ENCODE peak calls at places on chromosomes 4 and X, in four cellular contexts. I is mesenchymal stem cell, B is NCI-H1417, K is HFF-Myc. A is an unnamed sample.
A peak's percentile ranks its signal among the peaks of the same experiment; 100 is the strongest.

GRCh38 chr4:141977433-141977832 is 341.1 kb downstream of the IL15 start:
- DNase-seq in I (no peak), B (no peak), K (no peak), A (no peak)

GRCh38 chr4:10762541-10762940 is 78.0 kb upstream of the CLNK start:
- DNase-seq in I (peak; percentile 85), B (peak; percentile 8), K (peak; percentile 56), A (no peak)

GRCh38 chr4:154314248-154314647 is 177.4 kb downstream of the DCHS2 start:
- DNase-seq in I (peak; percentile 48), B (no peak), K (no peak), A (no peak)

GRCh38 chr4:7239101-7239820 is 46.9 kb downstream of the SORCS2 start:
- DNase-seq in I (no peak), B (no peak), K (no peak), A (no peak)

GRCh38 chr4:78551420-78552351 is at the start of gene ANXA3:
- DNase-seq in I (peak; percentile 24), B (peak; percentile 62), K (no peak), A (no peak)

GRCh38 chrX:84240848-84241565 is 53.0 kb upstream of the RPS6KA6 start:
- DNase-seq in I (no peak), B (no peak), K (no peak), A (no peak)

GRCh38 chr4:19266566-19266965 is 985.1 kb upstream of the SLIT2 start:
- DNase-seq in I (peak; percentile 8), B (no peak), K (no peak), A (no peak)

GRCh38 chr4:182354867-182355266 is 111.7 kb downstream of the TENM3 start:
- DNase-seq in I (no peak), B (no peak), K (no peak), A (no peak)

GRCh38 chrX:16719334-16720084 is at the start of gene SYAP1:
- DNase-seq in I (peak; percentile 97), B (peak; percentile 100), K (peak; percentile 91), A (peak; percentile 65)

GRCh38 chr4:118712872-118713271 is 27.7 kb downstream of the METTL14 start:
- DNase-seq in I (peak; percentile 14), B (no peak), K (no peak), A (no peak)

GRCh38 chrX:1679238-1679637 is 64.4 kb downstream of the ASMT start:
- DNase-seq in I (no peak), B (no peak), K (no peak), A (no peak)

GRCh38 chr4:2290488-2290887 is 28.6 kb upstream of the MXD4 start:
- DNase-seq in I (no peak), B (peak; percentile 19), K (no peak), A (no peak)

GRCh38 chr4:65050786-65051185 is 619.5 kb downstream of the EPHA5 start:
- DNase-seq in I (no peak), B (no peak), K (no peak), A (no peak)

GRCh38 chr4:133920236-133920635 is 281.4 kb downstream of the PABPC4L start:
- DNase-seq in I (no peak), B (no peak), K (no peak), A (no peak)

GRCh38 chr4:90061881-90062280 is 65.3 kb upstream of the CCSER1 start:
- DNase-seq in I (no peak), B (no peak), K (no peak), A (no peak)

GRCh38 chr4:165192500-165192898 is 14.9 kb upstream of the KLHL2 start:
- DNase-seq in I (no peak), B (no peak), K (no peak), A (no peak)

GRCh38 chr4:92129408-92129994 is 174.3 kb upstream of the GRID2 start:
- DNase-seq in I (no peak), B (no peak), K (no peak), A (no peak)

GRCh38 chrX:44459501-44459900 is 83.2 kb downstream of the FUNDC1 start:
- DNase-seq in I (no peak), B (no peak), K (no peak), A (no peak)

GRCh38 chr4:5979981-5980380 is 38.2 kb downstream of the C4orf50 start:
- DNase-seq in I (no peak), B (peak; percentile 81), K (no peak), A (no peak)

GRCh38 chr4:150173854-150174398 is 95.7 kb downstream of the DCLK2 start:
- DNase-seq in I (no peak), B (no peak), K (no peak), A (no peak)

GRCh38 chrX:19912-20571 is 261.1 kb upstream of the PLCXD1 start:
- DNase-seq in I (peak; percentile 3), B (no peak), K (no peak), A (no peak)

GRCh38 chr4:8503801-8504200 is 63.2 kb downstream of the TRMT44 start:
- DNase-seq in I (no peak), B (peak; percentile 23), K (no peak), A (no peak)

GRCh38 chr4:46676364-46676763 is 232.7 kb downstream of the COX7B2 start:
- DNase-seq in I (no peak), B (no peak), K (no peak), A (no peak)

GRCh38 chrX:84737471-84737871 is 235.2 kb upstream of the HDX start:
- DNase-seq in I (no peak), B (no peak), K (no peak), A (no peak)

GRCh38 chr4:17811078-17811603 is 362 bp downstream of the NCAPG start:
- DNase-seq in I (no peak), B (no peak), K (no peak), A (peak; percentile 17)

GRCh38 chr4:145012841-145013240 is 85.2 kb downstream of the ANAPC10 start:
- DNase-seq in I (peak; percentile 76), B (peak; percentile 20), K (peak; percentile 39), A (no peak)

GRCh38 chr4:100261346-100261745 is 71.1 kb upstream of the DDIT4L start:
- DNase-seq in I (no peak), B (no peak), K (no peak), A (no peak)

GRCh38 chr4:1049591-1049905 is 38.1 kb downstream of the FGFRL1 start:
- DNase-seq in I (no peak), B (no peak), K (no peak), A (no peak)

GRCh38 chr4:127734976-127735375 is 4.8 kb downstream of the SLC25A31 start:
- DNase-seq in I (no peak), B (no peak), K (no peak), A (no peak)

GRCh38 chr4:138348055-138348454 is 105.9 kb upstream of the SLC7A11 start:
- DNase-seq in I (no peak), B (no peak), K (peak; percentile 6), A (no peak)

GRCh38 chr4:105194328-105195231 is 47.9 kb downstream of the TET2 start:
- DNase-seq in I (peak; percentile 62), B (no peak), K (no peak), A (no peak)

GRCh38 chrX:150352581-150352980 is 10.5 kb upstream of the MAMLD1 start:
- DNase-seq in I (no peak), B (no peak), K (no peak), A (no peak)

GRCh38 chr4:34709564-34709963 is 1534.8 kb downstream of the ARAP2 start:
- DNase-seq in I (no peak), B (no peak), K (no peak), A (no peak)

A was measured in C1 segment of cervical spinal cord.